ENCODE peak calls at places on chromosomes 3 and 15, in four cellular contexts. L is PC-3; K is gastrocnemius medialis; Q is CD8-positive, alpha-beta T cell. V is an unnamed sample.

GRCh38 chr3:46693897-46694235 is 387 bp upstream of the ALS2CL start:
- DNase-seq in Q (peak), K (no peak), L (no peak), V (no peak)

GRCh38 chr15:52083603-52084002 is 29.0 kb downstream of the BCL2L10 start:
- DNase-seq in L (no peak), Q (no peak), K (no peak), V (no peak)

GRCh38 chr3:97647441-97647840 is 117.1 kb upstream of the ARL6 start:
- DNase-seq in Q (no peak), L (no peak), K (no peak), V (no peak)

GRCh38 chr3:46422617-46423016 is 15.6 kb downstream of the CCRL2 start:
- DNase-seq in Q (no peak), K (no peak), L (peak), V (no peak)

GRCh38 chr3:130975251-130975650 is 51.4 kb downstream of the ASTE1 start:
- DNase-seq in L (no peak), Q (no peak), K (no peak), V (no peak)

GRCh38 chr3:187822402-187822801 is 77.1 kb upstream of the BCL6 start:
- DNase-seq in Q (no peak), K (no peak), L (no peak), V (no peak)

GRCh38 chr3:105715372-105715771 is 153.4 kb downstream of the CBLB start:
- DNase-seq in L (peak), K (no peak), Q (no peak), V (no peak)

GRCh38 chr15:89409993-89410767 is 75.6 kb upstream of the POLG start:
- DNase-seq in L (no peak), Q (no peak), K (no peak), V (no peak)

GRCh38 chr15:95025924-95026728 is 794.8 kb downstream of the MCTP2 start:
- DNase-seq in Q (no peak), L (peak), K (no peak), V (peak)

GRCh38 chr15:29364429-29365078 is 94.9 kb upstream of the NSMCE3 start:
- DNase-seq in Q (no peak), L (peak), K (no peak), V (no peak)

GRCh38 chr3:11393401-11393800 is 121.2 kb downstream of the ATG7 start:
- DNase-seq in L (no peak), K (no peak), Q (no peak), V (no peak)

GRCh38 chr3:133447751-133448477 is 48.1 kb downstream of the BFSP2 start:
- DNase-seq in L (no peak), K (no peak), Q (no peak), V (no peak)

GRCh38 chr15:47616876-47617275 is 100.4 kb upstream of the SEMA6D start:
- DNase-seq in K (no peak), Q (no peak), L (peak), V (no peak)

GRCh38 chr3:53748512-53749271 is 97.5 kb downstream of the CHDH start:
- DNase-seq in Q (no peak), K (no peak), L (no peak), V (no peak)
- H3K4me3 ChIP-seq in Q (no peak), K (no peak), L (no peak), V (no peak)

DNA sequence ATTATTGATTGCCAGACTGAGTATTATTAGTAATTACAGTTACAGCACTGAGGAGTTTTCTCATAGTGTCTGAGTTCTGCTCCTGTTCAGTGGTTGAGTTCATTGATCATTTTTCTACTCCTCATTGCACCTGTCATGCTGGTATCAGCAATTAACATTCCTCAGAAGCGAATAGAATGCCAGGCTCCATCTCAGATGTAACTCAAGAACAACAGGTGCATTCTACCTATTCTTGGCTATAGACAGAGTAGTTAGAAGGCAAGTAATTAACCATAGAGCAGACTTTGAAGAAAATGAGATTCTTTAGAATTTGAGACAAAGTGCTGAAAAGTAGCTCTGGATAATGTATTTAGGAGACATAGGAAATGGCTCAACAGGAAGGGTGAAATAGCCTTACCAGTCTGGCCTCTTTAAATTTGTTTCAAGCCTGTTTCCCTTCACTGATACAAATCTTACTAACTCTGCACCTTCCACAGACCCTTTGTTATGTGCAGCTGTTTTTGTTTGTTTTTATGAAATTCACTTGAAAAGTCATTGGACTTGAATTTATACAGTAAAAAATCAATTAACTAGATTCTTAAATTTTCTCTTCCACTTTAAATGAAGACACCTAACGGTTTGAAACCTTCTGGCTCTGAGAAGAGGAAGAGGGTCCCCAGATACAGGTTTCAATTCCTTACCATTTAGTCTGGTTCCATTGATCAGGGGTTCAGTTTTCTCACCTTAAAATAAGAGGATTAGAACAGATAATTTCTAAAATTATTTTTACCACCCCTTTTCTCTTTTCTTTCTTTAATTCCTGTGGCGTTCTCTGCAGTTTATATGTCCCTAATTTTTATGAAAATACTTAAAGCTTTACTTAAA is 109.6 kb downstream of the FNDC3B start:
- DNase-seq in Q (no peak), L (no peak), K (no peak), V (no peak)
- H3K27ac ChIP-seq in Q (no peak), L (no peak), K (no peak), V (peak)

GRCh38 chr3:186058225-186058624 is 50.7 kb downstream of the ETV5 start:
- DNase-seq in L (no peak), K (no peak), Q (no peak), V (no peak)
- TF ChIP-seq CTCF in L (no peak), K (no peak), Q (no peak), V (no peak)

GRCh38 chr3:178785961-178786360 is 249.7 kb downstream of the KCNMB2 start:
- DNase-seq in Q (no peak), L (no peak), K (no peak), V (no peak)
- H3K4me3 ChIP-seq in Q (no peak), L (no peak), K (no peak), V (no peak)

DNA sequence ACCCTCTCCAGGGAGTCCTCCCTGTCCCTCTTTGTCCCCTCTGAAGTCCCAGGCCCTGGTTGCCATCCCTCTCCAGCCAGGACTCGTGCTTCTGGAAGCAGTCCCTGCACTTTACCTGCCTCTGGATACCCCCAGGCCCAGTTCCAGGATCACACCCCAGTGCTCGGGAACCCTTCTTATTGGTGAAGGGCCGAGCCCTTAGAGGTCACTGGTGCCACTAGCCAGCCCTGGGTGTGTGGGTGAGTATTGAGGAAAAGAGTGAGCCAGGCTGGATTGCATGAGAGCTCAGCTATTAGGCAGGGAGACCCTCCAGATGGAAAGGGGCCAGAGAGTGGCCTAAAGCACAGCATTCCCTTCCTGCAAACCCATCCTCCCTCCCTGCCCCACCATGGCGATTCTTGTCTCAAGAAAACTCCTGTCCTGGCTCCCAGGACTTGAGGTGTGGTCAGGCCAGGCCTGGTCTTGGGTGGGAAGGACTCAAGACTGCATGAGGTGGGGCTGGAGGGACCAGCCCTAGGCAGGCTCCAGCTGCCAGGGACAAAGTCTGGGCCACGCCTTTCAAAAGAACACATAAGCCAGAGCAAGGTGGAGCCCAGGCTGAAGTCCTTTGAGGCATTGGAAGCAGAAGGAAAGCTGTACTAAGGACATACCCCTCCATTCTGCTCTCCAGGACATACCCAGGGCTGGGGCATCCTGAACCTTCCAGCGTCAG is 4.8 kb upstream of the PHGR1 start:
- DNase-seq in L (no peak), Q (no peak), K (no peak), V (no peak)
- H3K27ac ChIP-seq in L (peak), Q (no peak), K (no peak), V (no peak)

GRCh38 chr3:148717918-148718317 is 20.2 kb downstream of the AGTR1 start:
- DNase-seq in K (no peak), L (no peak), Q (no peak), V (no peak)

GRCh38 chr3:148716657-148717056 is 19.0 kb downstream of the AGTR1 start:
- DNase-seq in L (no peak), K (no peak), Q (no peak), V (no peak)

GRCh38 chr3:148720873-148721272 is 23.2 kb downstream of the AGTR1 start:
- DNase-seq in L (no peak), K (no peak), Q (no peak), V (no peak)

GRCh38 chr3:148723591-148723990 is 25.9 kb downstream of the AGTR1 start:
- DNase-seq in K (no peak), Q (no peak), L (peak), V (no peak)

GRCh38 chr3:148718982-148719862 is 21.5 kb downstream of the AGTR1 start:
- DNase-seq in K (no peak), L (peak), Q (no peak), V (no peak)
- TF ChIP-seq CTCF in K (peak), L (peak), Q (no peak), V (peak)